ENCODE peak calls at places on chromosome 7, in four cellular contexts. N, D, F and X are unnamed samples. For H3K4me1, the result is how much of the 10 kb centered on the place peaks cover.

GRCh38 chr7:42914009-42914725 is 2.3 kb upstream of the C7orf25 start:
- DNase-seq in N (no peak), D (no peak), F (no peak), X (no peak)

GRCh38 chr7:101631224-101631714 is 2.2 kb upstream of the MYL10 start:
- DNase-seq in N (no peak), D (no peak), F (no peak), X (no peak)

GRCh38 chr7:90621130-90621891 is 25.2 kb downstream of the CDK14 start:
- DNase-seq in N (no peak), D (no peak), F (no peak), X (no peak)

GRCh38 chr7:32381024-32381601 is 109.1 kb downstream of the LSM5 start:
- DNase-seq in N (no peak), D (no peak), F (no peak), X (no peak)

GRCh38 chr7:116526897-116527296 is 2.1 kb downstream of the CAV1 start:
- DNase-seq in N (no peak), D (no peak), F (no peak), X (no peak)

GRCh38 chr7:74464931-74465906 is 11.5 kb downstream of the GTF2IRD1 start:
- DNase-seq in N (no peak), D (no peak), F (no peak), X (no peak)

GRCh38 chr7:22587322-22587721 is 87.3 kb upstream of the STEAP1B start:
- DNase-seq in N (no peak), D (no peak), F (no peak), X (no peak)

GRCh38 chr7:139112741-139113250 is 3.3 kb upstream of the ZC3HAV1 start:
- DNase-seq in N (no peak), D (no peak), F (no peak), X (no peak)

GRCh38 chr7:27096756-27097514 is 1.1 kb upstream of the HOXA1 start:
- DNase-seq in N (no peak), D (no peak), F (no peak), X (peak)

GRCh38 chr7:29500719-29501118 is 62.9 kb upstream of the PRR15 start:
- DNase-seq in N (no peak), D (no peak), F (no peak), X (no peak)

GRCh38 chr7:121431389-121431788 is 35.3 kb upstream of the FAM3C start:
- DNase-seq in N (no peak), D (no peak), F (no peak), X (no peak)

GRCh38 chr7:151682831-151683614 is 163.3 kb upstream of the RHEB start:
- DNase-seq in N (no peak), D (no peak), F (no peak), X (no peak)

GRCh38 chr7:132584796-132585494 is 8.7 kb upstream of the PLXNA4 start:
- DNase-seq in N (no peak), D (no peak), F (no peak), X (no peak)

GRCh38 chr7:97015787-97016391 is 8.7 kb downstream of the DLX5 start:
- DNase-seq in N (no peak), D (no peak), F (no peak), X (no peak)

GRCh38 chr7:95335093-95335492 is 10.8 kb upstream of the PON1 start:
- DNase-seq in N (no peak), D (no peak), F (no peak), X (no peak)

GRCh38 chr7:127317447-127317961 is 64.8 kb upstream of the GRM8 start:
- DNase-seq in N (no peak), D (no peak), F (no peak), X (no peak)

GRCh38 chr7:100434297-100435144 is 1.8 kb downstream of the PPP1R35 start:
- DNase-seq in N (no peak), D (no peak), F (peak), X (no peak)
- H3K4me1 ChIP-seq in N (under half), D (under half), F (under half), X (under half)

GRCh38 chr7:100023526-100023925 is 8.1 kb downstream of the ZKSCAN1 start:
- DNase-seq in N (no peak), D (no peak), F (no peak), X (no peak)

GRCh38 chr7:100019908-100020307 is 4.5 kb downstream of the ZKSCAN1 start:
- DNase-seq in N (no peak), D (no peak), F (no peak), X (no peak)

GRCh38 chr7:100022621-100023020 is 7.2 kb downstream of the ZKSCAN1 start:
- DNase-seq in N (peak), D (no peak), F (no peak), X (no peak)

GRCh38 chr7:100024020-100024619 is 8.7 kb downstream of the ZKSCAN1 start:
- DNase-seq in N (no peak), D (no peak), F (no peak), X (no peak)

DNA sequence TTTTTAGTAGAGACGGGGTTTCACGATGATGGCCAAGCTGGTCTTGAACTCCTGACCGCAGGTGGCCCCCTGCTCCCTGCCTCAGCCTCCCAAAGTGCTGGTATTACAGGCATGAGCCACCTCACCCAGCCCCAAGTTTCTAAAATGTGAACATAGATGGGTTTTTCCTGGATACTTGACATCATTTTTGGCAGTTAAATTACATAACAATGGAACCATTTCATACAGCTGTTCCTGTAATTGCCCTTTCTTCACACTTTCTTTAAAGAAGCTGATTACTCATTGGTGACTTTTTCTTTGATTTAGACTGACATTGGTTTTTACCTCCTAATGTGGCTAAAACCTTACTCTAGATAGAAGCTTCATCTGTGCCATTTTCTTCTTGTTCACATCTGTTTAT is 5.9 kb downstream of the ZKSCAN1 start:
- DNase-seq in N (no peak), D (no peak), F (no peak), X (peak)
- H3K4me1 ChIP-seq in N (under half), D (under half), F (under half), X (under half)

DNA sequence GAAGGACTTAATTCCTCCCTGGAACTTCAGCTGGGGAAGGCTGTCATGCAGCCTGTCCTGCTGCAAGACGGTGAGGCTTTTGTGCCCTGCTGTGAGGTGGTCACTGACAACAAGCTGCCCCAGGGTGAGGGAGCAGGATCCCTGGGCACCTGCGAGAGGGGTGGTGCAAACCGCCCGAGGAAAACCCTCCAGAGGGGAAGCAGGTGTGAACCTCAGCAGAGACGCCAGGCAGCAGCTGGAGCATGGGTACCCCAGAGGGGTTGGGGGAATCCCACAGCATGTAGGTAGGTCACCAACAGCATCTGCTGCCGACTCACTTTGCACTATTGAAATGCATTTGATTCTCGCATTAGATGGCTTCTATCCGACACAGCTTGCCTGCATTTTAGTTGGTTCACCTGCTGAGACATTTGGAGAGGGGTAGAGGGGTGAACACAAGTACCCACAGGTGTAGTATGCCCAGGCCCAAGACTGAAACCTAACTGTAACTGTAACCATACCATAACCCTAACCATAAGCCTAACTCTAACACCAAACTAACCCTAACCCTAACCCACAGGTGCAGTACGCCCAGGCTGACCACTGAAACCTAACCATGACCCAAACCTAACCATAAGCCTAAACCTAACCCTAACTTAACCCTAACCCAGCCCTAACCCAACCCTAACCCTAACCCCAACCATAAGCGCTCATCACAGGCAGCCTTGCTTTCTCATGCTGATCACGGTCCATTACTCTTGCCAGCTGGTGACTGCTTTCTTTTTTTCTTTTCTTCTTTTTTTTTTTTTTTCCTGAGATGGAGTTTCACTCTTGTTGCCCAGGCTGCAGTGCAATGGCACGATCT is 85.9 kb downstream of the ELFN1 start:
- DNase-seq in N (no peak), D (peak), F (no peak), X (peak)
- H3K4me1 ChIP-seq in N (under half), D (under half), F (under half), X (under half)

DNA sequence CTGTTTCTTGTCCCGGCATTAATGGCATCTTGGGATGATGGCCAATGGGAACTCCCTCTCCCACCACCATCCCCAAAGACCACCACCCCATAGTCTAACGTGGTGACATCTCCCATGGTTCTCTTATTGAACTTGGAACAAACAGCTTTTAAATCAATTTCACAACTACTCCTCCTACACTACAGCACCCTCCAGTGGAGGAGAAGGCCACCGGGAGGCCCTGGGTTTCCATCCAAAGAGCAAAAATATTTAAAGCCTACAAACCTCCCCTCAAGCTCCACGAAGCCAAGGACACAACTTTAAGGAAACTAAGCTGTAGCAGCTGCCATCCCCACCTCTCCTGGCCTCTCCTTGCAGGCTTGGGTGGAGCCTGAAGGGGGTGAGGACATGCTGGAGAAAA is 94.1 kb upstream of the LANCL2 start:
- DNase-seq in N (no peak), D (no peak), F (no peak), X (no peak)
- H3K4me1 ChIP-seq in N (under half), D (under half), F (under half), X (under half)

GRCh38 chr7:50729962-50730361 is 52.7 kb downstream of the GRB10 start:
- DNase-seq in N (no peak), D (no peak), F (no peak), X (no peak)
- H3K4me1 ChIP-seq in N (under half), D (under half), F (under half), X (under half)

GRCh38 chr7:3107228-3107763 is 63.6 kb upstream of the CARD11 start:
- DNase-seq in N (no peak), D (no peak), F (no peak), X (no peak)

GRCh38 chr7:3105856-3106255 is 62.2 kb upstream of the CARD11 start:
- DNase-seq in N (no peak), D (no peak), F (no peak), X (no peak)

GRCh38 chr7:3103614-3104399 is 60.1 kb upstream of the CARD11 start:
- DNase-seq in N (no peak), D (no peak), F (no peak), X (no peak)

GRCh38 chr7:3107889-3108570 is 64.4 kb upstream of the CARD11 start:
- DNase-seq in N (no peak), D (no peak), F (no peak), X (no peak)

GRCh38 chr7:3106353-3106752 is 62.7 kb upstream of the CARD11 start:
- DNase-seq in N (no peak), D (no peak), F (no peak), X (no peak)
- H3K4me1 ChIP-seq in N (under half), D (under half), F (under half), X (under half)

GRCh38 chr7:143382791-143383641 is 1.9 kb downstream of the ZYX start:
- DNase-seq in N (no peak), D (no peak), F (no peak), X (no peak)

GRCh38 chr7:143384148-143384547 is 3.0 kb downstream of the ZYX start:
- DNase-seq in N (no peak), D (no peak), F (no peak), X (no peak)

GRCh38 chr7:143382126-143382790 is 1.1 kb downstream of the ZYX start:
- DNase-seq in N (no peak), D (no peak), F (no peak), X (no peak)

GRCh38 chr7:143384741-143385631 is 3.8 kb downstream of the ZYX start:
- DNase-seq in N (no peak), D (no peak), F (no peak), X (no peak)

GRCh38 chr7:143383642-143383957 is 2.5 kb downstream of the ZYX start:
- DNase-seq in N (no peak), D (no peak), F (no peak), X (no peak)
- H3K4me1 ChIP-seq in N (under half), D (under half), F (half or more), X (under half)